ENCODE peak calls at places on chromosomes 16 and 17, in six cellular contexts. X, F, M, K, B and H are unnamed samples.
A peak's percentile ranks its signal among the peaks of the same experiment; 100 is the strongest.

GRCh38 chr17:39705786-39706348 is 6.0 kb downstream of the ERBB2 start:
- DNase-seq in X (peak; percentile 52), F (no peak), M (no peak), K (no peak), B (no peak), H (no peak)

GRCh38 chr17:1270210-1271019 is at the start of gene BHLHA9:
- DNase-seq in X (peak; percentile 68), F (no peak), M (no peak), K (no peak), B (no peak), H (no peak)

GRCh38 chr17:61758430-61758829 is 104.9 kb downstream of the BRIP1 start:
- DNase-seq in X (no peak), F (no peak), M (no peak), K (no peak), B (no peak), H (no peak)

GRCh38 chr16:85386467-85387170 is 226.5 kb upstream of the GSE1 start:
- DNase-seq in X (no peak), F (no peak), M (no peak), K (peak; percentile 16), B (no peak), H (no peak)

GRCh38 chr16:75179208-75179607 is 27.8 kb downstream of the CTRB2 start:
- DNase-seq in X (no peak), F (no peak), M (no peak), K (no peak), B (no peak), H (no peak)

GRCh38 chr17:74502866-74503265 is 28.4 kb downstream of the CD300LB start:
- DNase-seq in X (no peak), F (no peak), M (no peak), K (no peak), B (no peak), H (no peak)

GRCh38 chr16:52747196-52747595 is 200.3 kb upstream of the TOX3 start:
- DNase-seq in X (no peak), F (no peak), M (no peak), K (no peak), B (no peak), H (no peak)

GRCh38 chr17:9401434-9401833 is 174.2 kb downstream of the STX8 start:
- DNase-seq in X (no peak), F (no peak), M (no peak), K (no peak), B (no peak), H (no peak)

GRCh38 chr17:43875476-43876147 is 28.6 kb downstream of the CD300LG start:
- DNase-seq in X (no peak), F (no peak), M (no peak), K (no peak), B (no peak), H (no peak)

GRCh38 chr17:71142333-71142732 is 973.0 kb downstream of the KCNJ2 start:
- DNase-seq in X (no peak), F (no peak), M (no peak), K (no peak), B (no peak), H (no peak)

GRCh38 chr17:69427486-69428197 is 13.1 kb downstream of the MAP2K6 start:
- DNase-seq in X (no peak), F (no peak), M (no peak), K (no peak), B (no peak), H (no peak)

GRCh38 chr16:554640-555413 is 5.4 kb upstream of the PRR35 start:
- DNase-seq in X (no peak), F (no peak), M (no peak), K (no peak), B (no peak), H (no peak)

GRCh38 chr17:40121191-40121885 is 433 bp upstream of the MSL1 start:
- DNase-seq in X (peak; percentile 46), F (no peak), M (no peak), K (no peak), B (no peak), H (peak; percentile 65)

GRCh38 chr16:70512456-70512855 is 10.9 kb downstream of the COG4 start:
- DNase-seq in X (no peak), F (no peak), M (no peak), K (no peak), B (no peak), H (no peak)

GRCh38 chr17:19975601-19976000 is 2.0 kb downstream of the AKAP10 start:
- DNase-seq in X (no peak), F (no peak), M (no peak), K (no peak), B (no peak), H (no peak)

GRCh38 chr17:47733414-47734288 is 615 bp downstream of the TBX21 start:
- DNase-seq in X (peak; percentile 53), F (no peak), M (no peak), K (peak; percentile 18), B (peak; percentile 82), H (no peak)

GRCh38 chr17:77285594-77286390 is 145.0 kb downstream of the SEC14L1 start:
- DNase-seq in X (no peak), F (no peak), M (peak; percentile 83), K (peak; percentile 63), B (peak; percentile 47), H (no peak)

GRCh38 chr17:75096082-75096625 is 8.4 kb downstream of the SLC16A5 start:
- DNase-seq in X (peak; percentile 80), F (no peak), M (peak; percentile 76), K (peak; percentile 60), B (no peak), H (no peak)

GRCh38 chr17:80671039-80671822 is 126.6 kb downstream of the RPTOR start:
- DNase-seq in X (no peak), F (no peak), M (no peak), K (no peak), B (no peak), H (no peak)

GRCh38 chr16:85105475-85105874 is 6.8 kb downstream of the CIBAR2 start:
- DNase-seq in X (no peak), F (no peak), M (no peak), K (no peak), B (no peak), H (no peak)

GRCh38 chr16:51008037-51008436 is 143.0 kb downstream of the SALL1 start:
- DNase-seq in X (no peak), F (no peak), M (no peak), K (no peak), B (no peak), H (no peak)
- TF ChIP-seq CTCF in X (no peak), F (no peak), M (no peak), K (no peak), B (no peak), H (no peak)

GRCh38 chr17:17950806-17951205 is 21.4 kb downstream of the TOM1L2 start:
- DNase-seq in X (peak; percentile 67), F (no peak), M (no peak), K (no peak), B (no peak), H (no peak)
- TF ChIP-seq CTCF in X (peak; percentile 66), F (no peak), M (no peak), K (no peak), B (peak; percentile 43), H (no peak)

DNA sequence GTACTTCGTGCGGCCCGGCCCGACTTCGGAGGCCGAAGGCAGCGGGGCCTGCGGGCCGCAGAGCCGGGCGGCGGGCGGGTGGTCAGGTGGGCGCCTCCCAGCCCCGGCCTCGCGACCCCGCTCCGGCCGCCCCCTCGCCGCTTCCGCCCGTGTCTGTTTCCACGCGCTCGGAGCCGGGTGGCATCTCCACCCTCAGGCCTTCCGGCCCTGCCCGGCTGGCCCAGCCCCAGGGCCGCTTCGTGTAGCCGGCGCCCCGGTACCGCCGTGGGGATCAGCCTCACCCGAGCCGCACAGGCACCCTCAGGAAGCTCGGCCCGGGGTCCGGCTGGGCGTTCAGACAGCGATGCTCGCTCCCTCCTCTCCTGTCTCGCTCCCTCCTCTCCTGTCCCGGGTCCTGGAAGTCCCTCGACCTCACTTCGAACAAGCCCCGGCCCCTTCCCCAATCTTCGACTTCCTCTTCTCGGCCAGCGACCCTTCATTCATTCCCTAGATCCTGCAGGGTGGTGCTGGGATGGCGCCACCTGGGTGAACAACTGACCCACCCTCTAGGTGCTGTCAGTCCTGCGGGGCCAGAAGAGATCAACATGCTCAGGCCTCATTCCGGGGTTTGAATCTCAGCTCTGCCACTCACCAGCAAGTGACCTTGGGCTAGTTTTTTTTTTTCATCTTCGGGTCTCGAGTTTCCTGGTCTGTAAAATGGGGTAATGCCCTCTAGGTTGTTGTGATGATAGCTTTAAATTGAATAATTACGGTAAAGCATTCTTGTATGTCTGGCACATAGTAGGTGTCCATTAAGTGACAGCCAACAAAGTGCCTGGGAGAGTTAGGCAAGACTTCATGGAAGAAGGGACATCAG is 611 bp downstream of the VPS4A start:
- DNase-seq in X (peak; percentile 73), F (peak; percentile 18), M (peak; percentile 68), K (no peak), B (peak; percentile 80), H (no peak)
- TF ChIP-seq CTCF in X (peak; percentile 32), F (no peak), M (no peak), K (no peak), B (peak; percentile 15), H (no peak)

GRCh38 chr16:77690416-77690815 is 31.9 kb upstream of the NUDT7 start:
- DNase-seq in X (no peak), F (no peak), M (no peak), K (no peak), B (no peak), H (no peak)
- TF ChIP-seq CTCF in X (no peak), F (no peak), M (no peak), K (no peak), B (no peak), H (no peak)

GRCh38 chr17:30809867-30810266 is 14.6 kb downstream of the CRLF3 start:
- DNase-seq in X (no peak), F (no peak), M (no peak), K (no peak), B (no peak), H (no peak)

GRCh38 chr17:30808785-30809286 is 15.7 kb downstream of the CRLF3 start:
- DNase-seq in X (no peak), F (no peak), M (no peak), K (no peak), B (no peak), H (no peak)

DNA sequence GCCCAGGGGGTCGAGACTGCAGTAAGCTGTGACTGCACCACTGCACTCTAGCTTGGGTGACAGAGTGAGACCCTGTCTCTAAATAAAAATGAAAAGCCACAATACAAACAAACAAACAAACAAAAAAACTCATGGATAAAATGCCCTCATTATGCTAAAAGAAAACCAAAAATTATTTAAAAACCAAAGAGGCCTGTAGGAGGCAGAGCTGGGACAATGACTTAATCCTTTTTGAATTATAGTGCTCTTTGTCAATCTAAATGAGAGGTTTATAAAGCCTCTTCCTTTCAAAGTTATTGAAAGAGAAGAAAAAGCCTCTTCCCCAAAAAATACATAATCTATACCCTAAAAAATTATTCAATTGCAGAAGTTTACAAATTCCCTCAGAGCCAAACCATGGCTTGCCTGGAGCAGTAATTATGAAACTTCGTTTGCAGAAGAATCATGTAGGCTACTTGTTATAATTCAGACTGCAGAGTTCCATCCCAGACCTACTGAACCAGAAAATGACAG is 18.5 kb downstream of the CRLF3 start:
- DNase-seq in X (no peak), F (no peak), M (no peak), K (no peak), B (no peak), H (no peak)
- TF ChIP-seq CTCF in X (peak; percentile 42), F (peak; percentile 71), M (no peak), K (no peak), B (peak; percentile 43), H (no peak)

GRCh38 chr17:81808778-81809555 is 5.0 kb downstream of the GCGR start:
- DNase-seq in X (no peak), F (no peak), M (no peak), K (no peak), B (peak; percentile 77), H (no peak)
- TF ChIP-seq CTCF in X (no peak), F (no peak), M (no peak), K (no peak), B (peak; percentile 37), H (no peak)